ENCODE peak calls at places on chromosome 21, in nine cellular contexts. One of them, this sample, is unnamed.

GRCh38 chr21:14321042-14321441 is 61.9 kb downstream of the HSPA13 start:
- DNase-seq in AG04450: no peak
- DNase-seq in heart left ventricle: no peak
- DNase-seq in neural progenitor cell: no peak
- DNase-seq in lung: no peak
- DNase-seq in left ventricle myocardium inferior: no peak
- DNase-seq in fibroblast of lung: no peak
- DNase-seq in transverse colon: no peak
- DNase-seq in adrenal gland: no peak
- DNase-seq in this sample: no peak

GRCh38 chr21:41671859-41672542 is 94.9 kb downstream of the RIPK4 start:
- DNase-seq in heart left ventricle: no peak
- DNase-seq in left ventricle myocardium inferior: no peak
- DNase-seq in lung: no peak
- DNase-seq in transverse colon: no peak
- DNase-seq in adrenal gland: no peak
- DNase-seq in AG04450: no peak
- DNase-seq in neural progenitor cell: no peak
- DNase-seq in fibroblast of lung: no peak
- DNase-seq in this sample: no peak

GRCh38 chr21:43772368-43772870 is 3.7 kb downstream of the CSTB start:
- DNase-seq in adrenal gland: no peak
- DNase-seq in lung: no peak
- DNase-seq in heart left ventricle: no peak
- DNase-seq in transverse colon: no peak
- DNase-seq in fibroblast of lung: no peak
- DNase-seq in AG04450: no peak
- DNase-seq in neural progenitor cell: no peak
- DNase-seq in left ventricle myocardium inferior: no peak
- DNase-seq in this sample: no peak

GRCh38 chr21:34882719-34883131 is 166.4 kb downstream of the RUNX1 start:
- DNase-seq in transverse colon: no peak
- DNase-seq in heart left ventricle: no peak
- DNase-seq in lung: no peak
- DNase-seq in AG04450: no peak
- DNase-seq in fibroblast of lung: no peak
- DNase-seq in adrenal gland: no peak
- DNase-seq in neural progenitor cell: no peak
- DNase-seq in left ventricle myocardium inferior: no peak
- DNase-seq in this sample: no peak

GRCh38 chr21:37383784-37384311 is 17.3 kb downstream of the DYRK1A start:
- DNase-seq in fibroblast of lung: no peak
- DNase-seq in adrenal gland: no peak
- DNase-seq in heart left ventricle: no peak
- DNase-seq in AG04450: no peak
- DNase-seq in transverse colon: no peak
- DNase-seq in left ventricle myocardium inferior: no peak
- DNase-seq in neural progenitor cell: no peak
- DNase-seq in lung: no peak
- DNase-seq in this sample: no peak

GRCh38 chr21:30268608-30269197 is 14.0 kb downstream of the KRTAP24-1 start:
- DNase-seq in transverse colon: no peak
- DNase-seq in lung: no peak
- DNase-seq in left ventricle myocardium inferior: no peak
- DNase-seq in adrenal gland: no peak
- DNase-seq in AG04450: no peak
- DNase-seq in heart left ventricle: no peak
- DNase-seq in fibroblast of lung: no peak
- DNase-seq in neural progenitor cell: peak; percentile 71
- DNase-seq in this sample: no peak

GRCh38 chr21:10272216-10272615 is 249.2 kb upstream of the TPTE start:
- DNase-seq in fibroblast of lung: peak; percentile 12
- DNase-seq in left ventricle myocardium inferior: no peak
- DNase-seq in neural progenitor cell: no peak
- DNase-seq in lung: peak; percentile 22
- DNase-seq in heart left ventricle: no peak
- DNase-seq in transverse colon: no peak
- DNase-seq in AG04450: no peak
- DNase-seq in adrenal gland: no peak
- DNase-seq in this sample: peak; percentile 14

GRCh38 chr21:38807481-38807880 is 1.8 kb downstream of the ETS2 start:
- DNase-seq in neural progenitor cell: peak; percentile 67
- DNase-seq in adrenal gland: no peak
- DNase-seq in heart left ventricle: no peak
- DNase-seq in left ventricle myocardium inferior: no peak
- DNase-seq in AG04450: no peak
- DNase-seq in transverse colon: no peak
- DNase-seq in fibroblast of lung: peak; percentile 57
- DNase-seq in lung: no peak
- DNase-seq in this sample: no peak

GRCh38 chr21:34022557-34023335 is 50.6 kb upstream of the MRPS6 start:
- DNase-seq in AG04450: no peak
- DNase-seq in transverse colon: no peak
- DNase-seq in fibroblast of lung: no peak
- DNase-seq in left ventricle myocardium inferior: no peak
- DNase-seq in lung: no peak
- DNase-seq in adrenal gland: peak; percentile 10
- DNase-seq in neural progenitor cell: peak; percentile 22
- DNase-seq in heart left ventricle: no peak
- DNase-seq in this sample: no peak

GRCh38 chr21:15170614-15171013 is 105.8 kb upstream of the NRIP1 start:
- DNase-seq in neural progenitor cell: no peak
- DNase-seq in left ventricle myocardium inferior: no peak
- DNase-seq in transverse colon: no peak
- DNase-seq in lung: no peak
- DNase-seq in AG04450: no peak
- DNase-seq in fibroblast of lung: no peak
- DNase-seq in adrenal gland: no peak
- DNase-seq in heart left ventricle: no peak
- DNase-seq in this sample: no peak

GRCh38 chr21:20999567-21000169 is 1.5 kb downstream of the NCAM2 start:
- DNase-seq in transverse colon: peak; percentile 16
- DNase-seq in fibroblast of lung: peak; percentile 73
- DNase-seq in neural progenitor cell: peak; percentile 57
- DNase-seq in adrenal gland: peak; percentile 56
- DNase-seq in lung: no peak
- DNase-seq in left ventricle myocardium inferior: no peak
- DNase-seq in AG04450: no peak
- DNase-seq in heart left ventricle: no peak
- DNase-seq in this sample: peak; percentile 28

DNA sequence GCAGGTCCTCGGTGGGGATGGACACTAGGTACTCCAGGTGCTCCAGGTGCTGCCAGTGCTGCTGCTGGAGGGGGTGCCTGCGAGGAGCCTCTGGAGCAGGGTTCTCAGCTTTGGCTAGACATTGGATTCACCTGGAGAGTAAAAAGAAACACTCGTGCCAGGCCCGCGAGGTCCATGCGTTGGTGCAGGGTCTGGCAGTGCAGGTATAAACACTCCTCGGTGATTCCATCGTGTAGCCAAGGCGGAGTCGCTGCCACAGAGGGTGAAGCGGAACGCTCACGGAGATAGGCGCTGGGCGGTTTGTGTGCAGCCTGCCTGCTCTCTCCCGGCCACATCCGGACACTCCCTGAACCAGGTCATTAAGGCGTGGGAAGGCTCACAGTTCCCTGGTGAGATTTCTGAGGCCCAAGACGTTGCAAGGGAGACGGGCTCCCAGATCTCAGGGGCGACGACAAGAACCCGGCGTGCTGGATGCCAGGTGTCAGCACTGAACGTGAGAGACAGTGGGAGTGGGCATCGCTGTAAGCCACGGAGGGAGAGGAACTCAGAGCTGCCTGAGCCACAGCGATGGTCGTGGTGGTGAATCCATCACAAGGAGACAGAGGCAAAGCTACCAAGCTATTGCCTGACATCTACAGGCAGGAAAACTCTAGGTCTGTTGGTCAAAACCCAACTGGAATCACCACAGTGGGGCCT is 17.2 kb upstream of the SUMO3 start:
- DNase-seq in heart left ventricle: no peak
- DNase-seq in fibroblast of lung: no peak
- DNase-seq in adrenal gland: no peak
- DNase-seq in neural progenitor cell: no peak
- DNase-seq in left ventricle myocardium inferior: no peak
- DNase-seq in transverse colon: peak; percentile 38
- DNase-seq in AG04450: no peak
- DNase-seq in lung: no peak
- DNase-seq in this sample: peak; percentile 22
- H3K27me3 ChIP-seq in heart left ventricle: no peaks in the 10 kb centered on the region
- H3K27me3 ChIP-seq in fibroblast of lung: no peaks in the 10 kb centered on the region
- H3K27me3 ChIP-seq in adrenal gland: no peaks in the 10 kb centered on the region
- H3K27me3 ChIP-seq in neural progenitor cell: no peaks in the 10 kb centered on the region
- H3K27me3 ChIP-seq in left ventricle myocardium inferior: no peaks in the 10 kb centered on the region
- H3K27me3 ChIP-seq in transverse colon: no peaks in the 10 kb centered on the region
- H3K27me3 ChIP-seq in AG04450: peaks cover 4% of the 10 kb centered on the region
- H3K27me3 ChIP-seq in lung: no peaks in the 10 kb centered on the region
- H3K27me3 ChIP-seq in this sample: no peaks in the 10 kb centered on the region

GRCh38 chr21:31326478-31327247 is 17.4 kb downstream of the TIAM1 start:
- DNase-seq in AG04450: no peak
- DNase-seq in transverse colon: peak; percentile 18
- DNase-seq in left ventricle myocardium inferior: no peak
- DNase-seq in heart left ventricle: no peak
- DNase-seq in adrenal gland: no peak
- DNase-seq in fibroblast of lung: no peak
- DNase-seq in neural progenitor cell: no peak
- DNase-seq in lung: no peak
- DNase-seq in this sample: no peak
- H3K4me3 ChIP-seq in AG04450: no peak overlapping the region
- H3K4me3 ChIP-seq in transverse colon: no peak overlapping the region
- H3K4me3 ChIP-seq in left ventricle myocardium inferior: no peak overlapping the region
- H3K4me3 ChIP-seq in heart left ventricle: no peak overlapping the region
- H3K4me3 ChIP-seq in adrenal gland: no peak overlapping the region
- H3K4me3 ChIP-seq in fibroblast of lung: no peak overlapping the region
- H3K4me3 ChIP-seq in neural progenitor cell: no peak overlapping the region
- H3K4me3 ChIP-seq in lung: no peak overlapping the region
- H3K4me3 ChIP-seq in this sample: no peak overlapping the region

GRCh38 chr21:18041012-18041411 is 203.6 kb upstream of the CHODL start:
- DNase-seq in AG04450: no peak
- DNase-seq in adrenal gland: peak; percentile 8
- DNase-seq in left ventricle myocardium inferior: no peak
- DNase-seq in heart left ventricle: no peak
- DNase-seq in transverse colon: no peak
- DNase-seq in fibroblast of lung: no peak
- DNase-seq in lung: no peak
- DNase-seq in neural progenitor cell: peak; percentile 73
- DNase-seq in this sample: no peak
- TF ChIP-seq CTCF in AG04450: no peak
- TF ChIP-seq CTCF in adrenal gland: no peak
- TF ChIP-seq CTCF in left ventricle myocardium inferior: peak; percentile 48
- TF ChIP-seq CTCF in heart left ventricle: peak; percentile 59
- TF ChIP-seq CTCF in transverse colon: no peak
- TF ChIP-seq CTCF in fibroblast of lung: peak; percentile 27
- TF ChIP-seq CTCF in lung: peak; percentile 10
- TF ChIP-seq CTCF in neural progenitor cell: peak; percentile 79
- TF ChIP-seq CTCF in this sample: peak; percentile 56

GRCh38 chr21:35906587-35906986 is 153.7 kb downstream of the SETD4 start:
- DNase-seq in transverse colon: no peak
- DNase-seq in lung: no peak
- DNase-seq in AG04450: no peak
- DNase-seq in left ventricle myocardium inferior: no peak
- DNase-seq in neural progenitor cell: no peak
- DNase-seq in adrenal gland: no peak
- DNase-seq in fibroblast of lung: no peak
- DNase-seq in heart left ventricle: no peak
- DNase-seq in this sample: no peak

GRCh38 chr21:35908311-35909078 is 151.8 kb downstream of the SETD4 start:
- DNase-seq in fibroblast of lung: no peak
- DNase-seq in transverse colon: no peak
- DNase-seq in adrenal gland: no peak
- DNase-seq in lung: no peak
- DNase-seq in heart left ventricle: no peak
- DNase-seq in left ventricle myocardium inferior: no peak
- DNase-seq in neural progenitor cell: peak; percentile 10
- DNase-seq in AG04450: no peak
- DNase-seq in this sample: no peak

GRCh38 chr21:35909456-35910178 is 150.7 kb downstream of the SETD4 start:
- DNase-seq in AG04450: no peak
- DNase-seq in heart left ventricle: no peak
- DNase-seq in neural progenitor cell: no peak
- DNase-seq in transverse colon: no peak
- DNase-seq in fibroblast of lung: peak; percentile 17
- DNase-seq in left ventricle myocardium inferior: no peak
- DNase-seq in adrenal gland: no peak
- DNase-seq in lung: no peak
- DNase-seq in this sample: no peak

GRCh38 chr21:35905973-35906357 is 154.4 kb downstream of the SETD4 start:
- DNase-seq in lung: no peak
- DNase-seq in adrenal gland: no peak
- DNase-seq in transverse colon: no peak
- DNase-seq in fibroblast of lung: no peak
- DNase-seq in left ventricle myocardium inferior: no peak
- DNase-seq in neural progenitor cell: no peak
- DNase-seq in heart left ventricle: no peak
- DNase-seq in AG04450: no peak
- DNase-seq in this sample: no peak

GRCh38 chr21:35904995-35905972 is 155.0 kb downstream of the SETD4 start:
- DNase-seq in adrenal gland: peak; percentile 47
- DNase-seq in fibroblast of lung: peak; percentile 19
- DNase-seq in neural progenitor cell: no peak
- DNase-seq in heart left ventricle: peak; percentile 40
- DNase-seq in AG04450: no peak
- DNase-seq in transverse colon: no peak
- DNase-seq in lung: no peak
- DNase-seq in left ventricle myocardium inferior: peak; percentile 38
- DNase-seq in this sample: no peak
- H3K27me3 ChIP-seq in adrenal gland: no peaks in the 10 kb centered on the region
- H3K27me3 ChIP-seq in fibroblast of lung: no peaks in the 10 kb centered on the region
- H3K27me3 ChIP-seq in neural progenitor cell: no peaks in the 10 kb centered on the region
- H3K27me3 ChIP-seq in heart left ventricle: no peaks in the 10 kb centered on the region
- H3K27me3 ChIP-seq in AG04450: no peaks in the 10 kb centered on the region
- H3K27me3 ChIP-seq in transverse colon: no peaks in the 10 kb centered on the region
- H3K27me3 ChIP-seq in lung: no peaks in the 10 kb centered on the region
- H3K27me3 ChIP-seq in left ventricle myocardium inferior: no peaks in the 10 kb centered on the region
- H3K27me3 ChIP-seq in this sample: no peaks in the 10 kb centered on the region

This sample was measured in dorsolateral prefrontal cortex.